ENCODE peak calls at places on chromosome 14, in six cellular contexts. Q is GM12878, T is A549, Z is SK-N-SH, X is HepG2, N is K562. M is an unnamed sample.

GRCh38 chr14:104794641-104795467 is 694 bp downstream of the AKT1 start:
- DNase-seq in Z (peak; percentile 82), Q (no peak), T (no peak), N (peak; percentile 64), X (no peak), M (peak; percentile 19)

GRCh38 chr14:95303107-95303506 is 16.6 kb downstream of the CLMN start:
- DNase-seq in X (no peak), Z (no peak), T (no peak), Q (no peak), N (no peak), M (no peak)

GRCh38 chr14:36069535-36069900 is 107.0 kb downstream of the PTCSC3 start:
- DNase-seq in X (peak; percentile 74), N (peak; percentile 69), T (peak; percentile 62), Q (no peak), Z (peak; percentile 53), M (peak; percentile 17)

GRCh38 chr14:98008381-98009113 is 1211.4 kb downstream of the VRK1 start:
- DNase-seq in Z (no peak), T (no peak), N (no peak), X (no peak), Q (no peak), M (no peak)

GRCh38 chr14:89444044-89444443 is 27.0 kb upstream of the FOXN3 start:
- DNase-seq in N (no peak), Z (no peak), Q (no peak), X (no peak), T (no peak), M (no peak)

GRCh38 chr14:31530136-31530535 is 31.1 kb upstream of the NUBPL start:
- DNase-seq in T (no peak), N (no peak), X (no peak), Q (no peak), Z (no peak), M (peak; percentile 40)

GRCh38 chr14:105138551-105139111 is 29.9 kb downstream of the JAG2 start:
- DNase-seq in Q (no peak), X (no peak), T (no peak), Z (no peak), N (no peak), M (no peak)

GRCh38 chr14:30450620-30451019 is 108.3 kb upstream of the G2E3 start:
- DNase-seq in Q (no peak), N (no peak), X (no peak), Z (no peak), T (no peak), M (peak; percentile 2)

GRCh38 chr14:103056322-103057027 is 874 bp downstream of the CDC42BPB start:
- DNase-seq in T (peak; percentile 73), X (no peak), Q (no peak), N (peak; percentile 66), Z (peak; percentile 90), M (peak; percentile 55)

GRCh38 chr14:61567838-61568571 is 127.3 kb upstream of the HIF1A start:
- DNase-seq in Z (no peak), T (no peak), N (no peak), X (no peak), Q (no peak), M (no peak)

GRCh38 chr14:93105362-93105761 is 10.4 kb downstream of the ITPK1 start:
- DNase-seq in X (no peak), T (no peak), N (no peak), Z (no peak), Q (no peak), M (peak; percentile 75)

GRCh38 chr14:89936654-89937185 is 17.8 kb downstream of the EFCAB11 start:
- DNase-seq in Z (no peak), Q (no peak), N (no peak), T (no peak), X (no peak), M (no peak)

GRCh38 chr14:71320734-71321555 is 413.7 kb downstream of the PCNX1 start:
- DNase-seq in Z (peak; percentile 83), N (peak; percentile 56), Q (no peak), T (peak; percentile 57), X (no peak), M (peak; percentile 69)

GRCh38 chr14:53190938-53191337 is 37.8 kb upstream of the DDHD1 start:
- DNase-seq in Z (no peak), Q (no peak), X (no peak), T (no peak), N (no peak), M (peak; percentile 12)

GRCh38 chr14:103123128-103123633 is at the start of gene TNFAIP2:
- DNase-seq in T (peak; percentile 68), Q (no peak), Z (no peak), N (peak; percentile 72), X (no peak), M (no peak)

GRCh38 chr14:76759589-76759988 is 1.7 kb upstream of the VASH1 start:
- DNase-seq in T (no peak), Q (no peak), N (no peak), Z (peak; percentile 1), X (no peak), M (no peak)

GRCh38 chr14:101367421-101368261 is 193.7 kb upstream of the DIO3 start:
- DNase-seq in N (no peak), Q (no peak), T (no peak), X (no peak), Z (no peak), M (no peak)

GRCh38 chr14:22432348-22432976 is 156.6 kb downstream of the DAD1 start:
- DNase-seq in Q (no peak), Z (no peak), N (no peak), T (peak; percentile 77), X (no peak), M (peak; percentile 84)

GRCh38 chr14:20413785-20414117 is 450 bp upstream of the TEP1 start:
- DNase-seq in N (no peak), X (no peak), T (no peak), Z (no peak), Q (no peak), M (no peak)

GRCh38 chr14:76917158-76917596 is 91.0 kb downstream of the LRRC74A start:
- DNase-seq in N (peak; percentile 56), X (peak; percentile 80), T (peak; percentile 88), Z (peak; percentile 67), Q (no peak), M (peak; percentile 84)

GRCh38 chr14:66600416-66600815 is 92.5 kb downstream of the GPHN start:
- DNase-seq in T (no peak), N (no peak), Q (no peak), X (no peak), Z (no peak), M (peak; percentile 40)

GRCh38 chr14:38553586-38553985 is 297.7 kb upstream of the CLEC14A start:
- DNase-seq in T (no peak), N (no peak), X (no peak), Z (no peak), Q (no peak), M (peak; percentile 89)

GRCh38 chr14:71005076-71005475 is 97.8 kb downstream of the PCNX1 start:
- DNase-seq in Q (no peak), T (no peak), X (no peak), N (no peak), Z (no peak), M (no peak)

GRCh38 chr14:96735509-96735908 is 61.7 kb upstream of the VRK1 start:
- DNase-seq in Z (peak; percentile 42), Q (no peak), X (no peak), T (no peak), N (no peak), M (no peak)

GRCh38 chr14:93903342-93904184 is 23.6 kb upstream of the FAM181A start:
- DNase-seq in Q (no peak), T (peak; percentile 24), N (no peak), Z (peak; percentile 58), X (peak; percentile 54), M (no peak)

GRCh38 chr14:65345264-65345663 is 67.3 kb upstream of the FUT8 start:
- DNase-seq in N (no peak), T (no peak), X (no peak), Z (no peak), Q (no peak), M (no peak)

GRCh38 chr14:106372870-106373657 is 846.7 kb downstream of the TMEM121 start:
- DNase-seq in N (peak; percentile 78), Q (no peak), X (peak; percentile 42), Z (peak; percentile 81), T (peak; percentile 51), M (no peak)

GRCh38 chr14:72451081-72451972 is 442.6 kb downstream of the DPF3 start:
- DNase-seq in Z (no peak), Q (peak; percentile 84), N (no peak), T (no peak), X (no peak), M (no peak)

GRCh38 chr14:64682173-64682710 is 22.0 kb upstream of the PLEKHG3 start:
- DNase-seq in Q (no peak), Z (no peak), X (no peak), T (peak; percentile 28), N (no peak), M (peak; percentile 38)

GRCh38 chr14:35277179-35277578 is 15.0 kb upstream of the PSMA6 start:
- DNase-seq in T (no peak), N (no peak), X (no peak), Q (no peak), Z (no peak), M (no peak)

GRCh38 chr14:94538070-94538740 is 23.0 kb upstream of the SERPINA4 start:
- DNase-seq in N (no peak), T (no peak), Q (no peak), Z (no peak), X (no peak), M (no peak)

GRCh38 chr14:53458368-53458814 is 305.3 kb upstream of the DDHD1 start:
- DNase-seq in T (peak; percentile 72), Z (no peak), N (no peak), Q (no peak), X (peak; percentile 96), M (peak; percentile 77)

GRCh38 chr14:61561144-61561543 is 134.2 kb upstream of the HIF1A start:
- DNase-seq in Z (peak; percentile 47), N (no peak), X (peak; percentile 42), Q (no peak), T (peak; percentile 86), M (peak; percentile 77)

GRCh38 chr14:55054098-55054497 is 2.7 kb downstream of the MAPK1IP1L start:
- DNase-seq in Z (no peak), X (no peak), N (no peak), Q (no peak), T (no peak), M (no peak)
- TF ChIP-seq SMC3 in Z (no peak), X (no peak), N (no peak), Q (no peak), T (no peak), M (no peak)

GRCh38 chr14:91105673-91106072 is 8.2 kb upstream of the DGLUCY start:
- DNase-seq in N (no peak), Q (no peak), X (no peak), T (no peak), Z (no peak), M (peak; percentile 24)
- TF ChIP-seq SMC3 in N (no peak), Q (no peak), X (no peak), T (no peak), Z (no peak), M (no peak)

GRCh38 chr14:73788871-73789590 is 62.6 kb upstream of the PTGR2 start:
- DNase-seq in N (no peak), T (no peak), Z (no peak), X (no peak), Q (no peak), M (no peak)
- TF ChIP-seq SMC3 in N (no peak), T (no peak), Z (no peak), X (no peak), Q (no peak), M (no peak)

GRCh38 chr14:68014771-68015170 is 195.2 kb downstream of the RAD51B start:
- DNase-seq in T (no peak), X (no peak), N (no peak), Q (no peak), Z (no peak), M (no peak)
- TF ChIP-seq SMC3 in T (no peak), X (no peak), N (no peak), Q (no peak), Z (no peak), M (no peak)

M was measured in IMR-90.